ENCODE peak calls at places on chromosome 9, in five cellular contexts. J is neural progenitor cell, D is GM23248, O is GM23338, F is SK-N-SH. Y is an unnamed sample.

GRCh38 chr9:82606761-82607382 is 456.1 kb downstream of the RASEF start:
- DNase-seq in J (peak; percentile 77), D (peak; percentile 74), O (peak; percentile 88), F (peak; percentile 49), Y (peak; percentile 76)

GRCh38 chr9:89277454-89277853 is 33.5 kb upstream of the CKS2 start:
- DNase-seq in J (no peak), D (peak; percentile 13), O (no peak), F (no peak), Y (no peak)

GRCh38 chr9:88678431-88678830 is 143.5 kb downstream of the NXNL2 start:
- DNase-seq in J (no peak), D (no peak), O (no peak), F (no peak), Y (no peak)

GRCh38 chr9:116137581-116137980 is 16.0 kb upstream of the PAPPA start:
- DNase-seq in J (no peak), D (peak; percentile 50), O (no peak), F (no peak), Y (no peak)

GRCh38 chr9:90476058-90476457 is 166.6 kb downstream of the DIRAS2 start:
- DNase-seq in J (no peak), D (no peak), O (no peak), F (no peak), Y (no peak)

GRCh38 chr9:133807818-133808217 is 69.7 kb upstream of the SARDH start:
- DNase-seq in J (no peak), D (no peak), O (no peak), F (no peak), Y (no peak)

GRCh38 chr9:17587113-17587512 is 8.2 kb downstream of the SH3GL2 start:
- DNase-seq in J (no peak), D (no peak), O (peak; percentile 23), F (no peak), Y (no peak)

GRCh38 chr9:127232833-127233549 is 31.6 kb upstream of the GARNL3 start:
- DNase-seq in J (no peak), D (no peak), O (no peak), F (no peak), Y (no peak)

GRCh38 chr9:114397848-114398605 is 10.2 kb upstream of the AKNA start:
- DNase-seq in J (peak; percentile 98), D (peak; percentile 98), O (peak; percentile 97), F (peak; percentile 99), Y (peak; percentile 98)

GRCh38 chr9:130698514-130698913 is 4.9 kb downstream of the EXOSC2 start:
- DNase-seq in J (no peak), D (peak; percentile 40), O (no peak), F (no peak), Y (no peak)

GRCh38 chr9:114655689-114656088 is 1.9 kb downstream of the TEX53 start:
- DNase-seq in J (no peak), D (peak; percentile 89), O (no peak), F (no peak), Y (peak; percentile 21)

GRCh38 chr9:134316444-134317160 is 9.7 kb upstream of the RXRA start:
- DNase-seq in J (no peak), D (peak; percentile 67), O (no peak), F (peak; percentile 87), Y (no peak)

GRCh38 chr9:4799775-4800174 is 7.0 kb downstream of the RCL1 start:
- DNase-seq in J (no peak), D (no peak), O (no peak), F (peak; percentile 41), Y (no peak)

GRCh38 chr9:841371-842209 is at the start of gene DMRT1:
- DNase-seq in J (peak; percentile 74), D (no peak), O (peak; percentile 64), F (no peak), Y (peak; percentile 13)

GRCh38 chr9:98781588-98782383 is 14.6 kb downstream of the ANKS6 start:
- DNase-seq in J (no peak), D (no peak), O (no peak), F (no peak), Y (peak; percentile 80)
- H3K27ac ChIP-seq in J (no peak overlapping the region), D (no peak overlapping the region), O (no peak overlapping the region), F (no peak overlapping the region), Y (peak overlapping the region; percentile 94)

GRCh38 chr9:97503862-97504210 is 2.4 kb downstream of the TMOD1 start:
- DNase-seq in J (no peak), D (no peak), O (no peak), F (no peak), Y (no peak)
- H3K27me3 ChIP-seq in J (peaks cover 89% of the 10 kb centered on the region), D (peaks cover 51% of the 10 kb centered on the region), O (peaks cover 79% of the 10 kb centered on the region), F (peaks cover 48% of the 10 kb centered on the region), Y (peaks cover 79% of the 10 kb centered on the region)

GRCh38 chr9:39588056-39588814 is 232.8 kb downstream of the SPATA31A1 start:
- DNase-seq in J (no peak), D (no peak), O (no peak), F (no peak), Y (peak; percentile 6)
- TF ChIP-seq EZH2phosphoT487 in J (no peak), D (no peak), O (no peak), F (no peak), Y (no peak)

GRCh38 chr9:129498451-129499376 is 122.2 kb downstream of the C9orf50 start:
- DNase-seq in J (no peak), D (no peak), O (no peak), F (no peak), Y (no peak)

GRCh38 chr9:129504404-129504803 is 116.5 kb downstream of the C9orf50 start:
- DNase-seq in J (no peak), D (no peak), O (no peak), F (no peak), Y (no peak)

GRCh38 chr9:129500863-129501770 is 119.8 kb downstream of the C9orf50 start:
- DNase-seq in J (no peak), D (no peak), O (no peak), F (no peak), Y (no peak)

GRCh38 chr9:129500166-129500862 is 120.6 kb downstream of the C9orf50 start:
- DNase-seq in J (peak; percentile 92), D (peak; percentile 22), O (peak; percentile 52), F (peak; percentile 73), Y (peak; percentile 72)

GRCh38 chr9:129501771-129502324 is 119.1 kb downstream of the C9orf50 start:
- DNase-seq in J (no peak), D (peak; percentile 23), O (no peak), F (no peak), Y (no peak)
- H3K27ac ChIP-seq in J (no peak overlapping the region), D (no peak overlapping the region), O (no peak overlapping the region), F (peak overlapping the region; percentile 7), Y (peak overlapping the region; percentile 94)

GRCh38 chr9:111008148-111009075 is 29.9 kb downstream of the LPAR1 start:
- DNase-seq in J (no peak), D (no peak), O (no peak), F (no peak), Y (no peak)
- H3K27me3 ChIP-seq in J (no peaks in the 10 kb centered on the region), D (no peaks in the 10 kb centered on the region), O (no peaks in the 10 kb centered on the region), F (no peaks in the 10 kb centered on the region), Y (no peaks in the 10 kb centered on the region)

DNA sequence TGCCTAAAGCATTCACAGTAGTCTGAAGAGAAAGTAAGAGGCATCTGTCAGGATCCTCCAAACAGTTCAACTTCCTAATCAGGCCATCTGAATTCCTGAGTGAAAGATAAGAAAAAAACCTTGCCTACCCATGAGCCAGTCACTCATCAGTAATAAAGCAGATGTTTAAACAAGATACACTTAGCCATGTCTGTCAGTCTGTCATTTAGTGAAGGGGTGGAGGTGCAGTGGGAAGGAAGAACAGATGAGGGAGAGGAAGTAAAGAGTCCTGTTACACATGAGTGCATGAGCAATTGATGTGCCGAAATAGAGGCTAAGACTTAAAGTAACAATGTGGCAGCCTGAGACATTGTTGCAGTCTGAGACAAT is 29.9 kb upstream of the DMRTA1 start:
- DNase-seq in J (peak; percentile 27), D (peak; percentile 3), O (peak; percentile 2), F (no peak), Y (no peak)
- TF ChIP-seq EZH2phosphoT487 in J (no peak), D (no peak), O (no peak), F (no peak), Y (no peak)

DNA sequence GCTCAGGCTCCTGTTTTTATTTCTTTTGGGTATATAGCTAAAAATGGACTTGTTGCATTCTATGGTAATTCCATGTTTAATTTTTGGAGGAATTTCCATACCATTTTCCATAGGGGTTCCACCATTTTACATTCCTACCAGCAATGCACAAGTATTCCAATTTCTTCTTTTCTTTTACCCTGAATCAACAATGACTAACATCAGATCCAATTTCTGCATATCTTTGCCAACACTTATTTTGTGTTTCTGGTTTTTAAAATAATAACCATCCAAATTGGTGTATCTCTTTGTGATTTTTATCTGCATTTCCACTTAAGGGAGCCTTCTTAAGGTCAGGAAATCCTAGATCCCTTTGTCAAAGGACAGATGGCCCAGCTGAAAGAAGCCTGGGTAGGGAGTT is 29.5 kb upstream of the SMU1 start:
- DNase-seq in J (no peak), D (no peak), O (no peak), F (no peak), Y (no peak)
- H3K27ac ChIP-seq in J (no peak overlapping the region), D (peak overlapping the region; percentile 82), O (no peak overlapping the region), F (peak overlapping the region; percentile 75), Y (no peak overlapping the region)

DNA sequence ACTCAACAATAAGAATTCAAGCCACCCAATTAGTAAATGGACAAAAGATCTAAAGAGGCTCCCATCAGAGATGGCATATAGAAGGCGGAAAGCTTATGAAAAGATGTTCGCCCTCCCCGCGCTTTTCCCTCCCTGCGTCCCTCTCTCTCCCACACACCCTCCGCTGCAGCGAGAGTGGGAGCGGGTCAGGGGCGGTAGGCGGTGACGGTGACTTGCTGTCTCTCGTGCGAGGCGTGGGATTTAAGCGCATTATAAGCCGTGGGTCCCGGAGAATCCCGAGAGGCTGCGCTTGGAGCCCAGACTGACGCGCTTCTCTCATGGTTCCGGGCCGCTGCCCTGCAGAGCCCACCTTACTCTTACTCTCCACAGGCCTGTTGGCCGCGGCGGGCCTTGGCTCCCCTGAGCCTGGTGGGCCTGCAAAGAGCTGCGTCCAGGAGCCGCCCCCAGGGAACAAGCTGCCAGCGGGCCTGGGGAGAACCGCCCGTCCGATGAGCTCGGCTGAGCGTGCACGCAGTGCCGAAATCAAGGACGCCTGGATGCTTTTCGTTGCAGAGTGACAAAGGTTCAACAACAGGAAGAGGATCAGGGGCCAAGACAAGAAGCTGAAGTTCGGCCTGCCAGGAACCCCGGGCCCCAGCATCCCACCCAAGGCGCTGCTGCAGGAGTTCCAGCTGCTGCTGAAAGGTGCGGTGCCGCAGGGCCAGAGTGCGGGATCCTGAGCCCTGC is 42.6 kb upstream of the BICD2 start:
- DNase-seq in J (peak; percentile 11), D (no peak), O (no peak), F (peak; percentile 44), Y (no peak)
- H3K27me3 ChIP-seq in J (peaks cover 95% of the 10 kb centered on the region), D (peaks cover 79% of the 10 kb centered on the region), O (peaks cover 76% of the 10 kb centered on the region), F (peaks cover 65% of the 10 kb centered on the region), Y (peaks cover 79% of the 10 kb centered on the region)